ENCODE peak calls at places on chromosomes 1 and 21, in five cellular contexts. Q is lung, O is Panc1, G is prostate gland, V is NT2/D1. U is an unnamed sample. For H3K9me3 and H3K4me1, the result is how much of the 10 kb centered on the place peaks cover.

GRCh38 chr1:50347933-50348332 is 75.3 kb downstream of the DMRTA2 start:
- DNase-seq in Q (no peak), V (no peak), O (no peak), G (no peak), U (peak)

GRCh38 chr21:41630249-41630648 is 122.3 kb upstream of the TMPRSS2 start:
- DNase-seq in O (peak), Q (no peak), G (peak), V (no peak), U (no peak)

GRCh38 chr1:54781023-54781723 is 16.9 kb upstream of the PARS2 start:
- DNase-seq in V (no peak), O (no peak), Q (no peak), G (no peak), U (no peak)

GRCh38 chr1:234518876-234519275 is 39.9 kb upstream of the TARBP1 start:
- DNase-seq in V (no peak), Q (no peak), O (no peak), G (no peak), U (no peak)

GRCh38 chr1:225962440-225962975 is 21.5 kb upstream of the LEFTY2 start:
- DNase-seq in Q (no peak), G (no peak), O (no peak), V (peak), U (no peak)

GRCh38 chr1:178483251-178483957 is 13.4 kb downstream of the CLEC20A start:
- DNase-seq in O (no peak), G (no peak), V (no peak), Q (no peak), U (no peak)

GRCh38 chr1:153598309-153599172 is 14.4 kb downstream of the S100A16 start:
- DNase-seq in G (no peak), O (no peak), V (peak), Q (no peak), U (no peak)

GRCh38 chr1:51192213-51192843 is 43.7 kb upstream of the RNF11 start:
- DNase-seq in V (peak), Q (peak), G (peak), O (no peak), U (peak)

GRCh38 chr1:10415211-10415930 is 14.9 kb upstream of the CENPS start:
- DNase-seq in G (no peak), V (no peak), Q (peak), O (no peak), U (no peak)

GRCh38 chr1:12087797-12088314 is 24.8 kb downstream of the TNFRSF8 start:
- DNase-seq in Q (no peak), O (no peak), G (no peak), V (no peak), U (no peak)

GRCh38 chr21:37146320-37147225 is 73.5 kb downstream of the TTC3 start:
- DNase-seq in O (no peak), V (no peak), G (no peak), Q (no peak), U (no peak)

GRCh38 chr1:179813626-179814351 is 63.8 kb downstream of the TOR1AIP2 start:
- DNase-seq in V (no peak), O (no peak), Q (no peak), G (no peak), U (no peak)

GRCh38 chr1:35379317-35380000 is 111.0 kb downstream of the ZMYM4 start:
- DNase-seq in V (no peak), G (no peak), O (no peak), Q (no peak), U (no peak)

GRCh38 chr1:52602328-52603300 is at the start of gene GPX7:
- DNase-seq in V (peak), Q (peak), G (peak), O (no peak), U (peak)

GRCh38 chr1:230176871-230177411 is 109.9 kb downstream of the GALNT2 start:
- DNase-seq in Q (no peak), V (no peak), G (no peak), O (no peak), U (no peak)

GRCh38 chr1:41006942-41007865 is 14.3 kb downstream of the SLFNL1 start:
- DNase-seq in G (no peak), V (no peak), Q (no peak), O (no peak), U (no peak)

GRCh38 chr1:54803761-54804470 is 2.8 kb upstream of the TTC22 start:
- DNase-seq in Q (no peak), G (no peak), V (no peak), O (no peak), U (peak)

GRCh38 chr1:180169641-180170155 is 15.0 kb downstream of the QSOX1 start:
- DNase-seq in O (no peak), G (no peak), V (no peak), Q (no peak), U (no peak)

GRCh38 chr1:50237081-50237480 is 128.4 kb downstream of the ELAVL4 start:
- DNase-seq in V (no peak), O (no peak), G (no peak), Q (no peak), U (no peak)

GRCh38 chr1:93623875-93624274 is 57.8 kb downstream of the BCAR3 start:
- DNase-seq in G (no peak), Q (no peak), O (no peak), V (no peak), U (no peak)

GRCh38 chr1:84430519-84430918 is 32.2 kb downstream of the DNASE2B start:
- DNase-seq in O (no peak), V (no peak), G (no peak), Q (no peak), U (no peak)

GRCh38 chr1:24949331-24949881 is 19.3 kb upstream of the RUNX3 start:
- DNase-seq in O (no peak), V (no peak), G (no peak), Q (no peak), U (no peak)

GRCh38 chr1:88698140-88698539 is 14.1 kb downstream of the PKN2 start:
- DNase-seq in Q (no peak), O (no peak), V (no peak), G (no peak), U (no peak)

GRCh38 chr1:48203287-48203900 is 19.1 kb upstream of the SLC5A9 start:
- DNase-seq in O (peak), V (no peak), G (no peak), Q (no peak), U (peak)

GRCh38 chr1:15951341-15952153 is 24.4 kb downstream of the ZBTB17 start:
- DNase-seq in V (no peak), G (no peak), Q (no peak), O (no peak), U (peak)

GRCh38 chr1:64241069-64241468 is 37.6 kb downstream of the UBE2U start:
- DNase-seq in G (no peak), O (no peak), Q (no peak), V (no peak), U (no peak)

GRCh38 chr1:162697140-162697895 is 65.1 kb downstream of the DDR2 start:
- DNase-seq in V (no peak), O (no peak), G (no peak), Q (no peak), U (no peak)

GRCh38 chr1:10155087-10155712 is 55.2 kb upstream of the KIF1B start:
- DNase-seq in G (no peak), Q (no peak), V (no peak), O (no peak), U (no peak)

GRCh38 chr21:17769049-17769845 is 49.9 kb downstream of the C21orf91 start:
- DNase-seq in O (no peak), G (no peak), Q (no peak), V (no peak), U (no peak)

GRCh38 chr1:203992440-203992839 is 80.5 kb upstream of the SOX13 start:
- DNase-seq in O (no peak), V (no peak), Q (no peak), G (no peak), U (no peak)

GRCh38 chr1:213135572-213135971 is 84.5 kb downstream of the RPS6KC1 start:
- DNase-seq in V (no peak), Q (no peak), G (no peak), O (no peak), U (no peak)

GRCh38 chr1:39076127-39076798 is 50.1 kb downstream of the NDUFS5 start:
- DNase-seq in G (peak), V (no peak), Q (no peak), O (no peak), U (peak)

DNA sequence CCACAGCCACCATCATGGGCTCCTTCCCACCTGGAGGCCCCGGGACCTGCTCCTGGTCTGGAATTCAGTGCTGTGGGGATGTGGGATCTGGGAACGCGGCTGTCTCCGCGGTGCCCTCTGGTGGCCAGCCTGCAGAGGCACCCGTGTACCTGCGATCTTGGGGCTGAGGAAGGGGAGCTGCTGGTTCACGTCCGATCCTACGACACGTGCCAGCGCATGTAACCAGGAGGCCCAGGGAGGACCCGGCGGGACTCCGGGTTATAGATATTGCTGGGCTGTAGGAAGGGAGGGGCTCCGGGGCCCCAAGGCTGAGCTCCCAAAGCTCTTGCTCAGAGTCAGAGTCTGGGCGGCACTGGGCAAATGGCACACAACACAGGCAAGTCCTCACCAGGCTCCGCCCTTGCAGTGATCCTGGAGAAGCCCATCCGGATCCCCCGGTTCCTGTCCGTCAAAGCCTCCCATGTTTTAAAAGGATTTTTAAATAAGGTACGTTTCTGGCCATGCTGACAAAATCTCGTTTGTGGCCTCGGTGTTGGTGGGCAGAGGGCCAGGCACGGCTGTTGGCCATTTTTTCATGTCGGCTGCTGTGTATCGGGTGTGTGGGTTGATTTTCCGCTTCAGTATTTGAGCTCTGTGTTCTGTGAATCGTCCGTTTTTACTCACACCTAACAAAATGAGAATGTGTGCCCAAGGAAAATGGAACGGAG is 20.1 kb downstream of the FAAP20 start:
- DNase-seq in V (no peak), Q (no peak), O (peak), G (peak), U (peak)
- H3K4me3 ChIP-seq in V (no peak), Q (no peak), O (no peak), G (peak), U (no peak)

DNA sequence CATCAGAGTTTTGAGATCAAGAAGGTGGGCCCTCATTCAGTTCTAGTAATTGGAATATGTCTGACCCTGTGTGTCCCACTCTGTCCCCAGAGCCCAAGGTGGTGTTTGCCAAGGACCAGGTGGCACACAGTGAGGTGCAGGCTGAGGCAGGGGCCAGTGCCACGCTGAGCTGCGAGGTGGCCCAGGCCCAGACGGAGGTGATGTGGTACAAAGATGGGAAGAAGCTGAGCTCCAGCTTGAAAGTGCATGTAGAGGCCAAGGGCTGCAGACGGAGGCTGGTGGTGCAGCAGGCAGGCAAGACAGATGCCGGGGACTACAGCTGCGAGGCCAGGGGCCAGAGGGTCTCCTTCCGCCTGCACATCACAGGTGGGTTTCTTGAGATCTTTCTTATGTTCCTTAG is 35.2 kb downstream of the OBSCN start:
- DNase-seq in V (no peak), O (no peak), Q (no peak), G (no peak), U (no peak)
- H3K9me3 ChIP-seq in V (half or more), O (half or more), Q (under half), G (under half), U (under half)

DNA sequence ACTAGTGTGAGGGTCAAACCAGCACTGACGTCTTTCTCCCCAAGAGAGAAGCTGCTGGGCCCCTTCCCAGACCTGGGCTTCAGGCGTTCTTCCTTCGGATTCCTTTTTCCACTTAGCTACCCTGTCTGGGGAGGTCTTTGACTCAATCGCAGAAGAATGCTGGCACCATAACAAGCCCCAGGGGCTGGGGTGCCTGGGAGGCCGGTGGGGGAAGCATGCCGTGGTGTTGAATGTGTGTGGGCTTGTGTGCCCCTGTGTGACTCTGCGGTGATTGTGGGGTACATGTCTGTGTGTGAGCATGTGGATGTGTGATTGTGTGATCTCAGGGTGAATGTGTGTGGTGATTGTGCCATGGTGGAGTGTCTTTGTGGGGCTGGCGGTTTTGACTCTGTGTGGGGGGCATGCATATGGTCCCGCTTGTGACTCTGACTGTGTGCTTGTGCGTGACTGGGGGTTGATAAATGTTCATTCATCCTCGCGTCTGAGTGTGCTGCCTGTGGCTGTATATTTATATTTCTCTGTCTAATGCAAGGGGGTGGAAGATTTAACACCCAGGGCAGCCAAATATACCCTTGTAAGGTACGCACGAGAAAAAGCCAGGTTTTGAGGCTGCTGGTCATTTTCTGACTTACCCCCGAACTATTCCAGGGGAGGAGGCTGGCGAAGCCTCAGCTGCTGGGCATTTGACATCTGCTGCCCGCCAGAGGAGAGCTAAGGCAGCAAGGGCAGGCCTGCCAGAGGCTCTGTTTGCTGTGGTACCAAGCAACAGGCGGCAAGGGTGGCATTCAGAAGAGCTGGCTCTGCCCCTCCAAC is 1.1 kb upstream of the SYNC start:
- DNase-seq in G (no peak), Q (no peak), O (no peak), V (peak), U (no peak)
- H3K4me1 ChIP-seq in G (under half), Q (under half), O (under half), V (under half), U (under half)

GRCh38 chr1:13700521-13701273 is 709 bp downstream of the PRDM2 start:
- DNase-seq in G (peak), V (no peak), O (no peak), Q (peak), U (peak)

GRCh38 chr1:13701274-13701650 is 1.3 kb downstream of the PRDM2 start:
- DNase-seq in V (no peak), G (no peak), O (no peak), Q (no peak), U (no peak)

GRCh38 chr1:13703558-13704485 is 3.8 kb downstream of the PRDM2 start:
- DNase-seq in V (no peak), Q (no peak), G (no peak), O (no peak), U (no peak)

GRCh38 chr1:13703128-13703513 is 3.1 kb downstream of the PRDM2 start:
- DNase-seq in G (no peak), O (no peak), Q (no peak), V (no peak), U (no peak)

DNA sequence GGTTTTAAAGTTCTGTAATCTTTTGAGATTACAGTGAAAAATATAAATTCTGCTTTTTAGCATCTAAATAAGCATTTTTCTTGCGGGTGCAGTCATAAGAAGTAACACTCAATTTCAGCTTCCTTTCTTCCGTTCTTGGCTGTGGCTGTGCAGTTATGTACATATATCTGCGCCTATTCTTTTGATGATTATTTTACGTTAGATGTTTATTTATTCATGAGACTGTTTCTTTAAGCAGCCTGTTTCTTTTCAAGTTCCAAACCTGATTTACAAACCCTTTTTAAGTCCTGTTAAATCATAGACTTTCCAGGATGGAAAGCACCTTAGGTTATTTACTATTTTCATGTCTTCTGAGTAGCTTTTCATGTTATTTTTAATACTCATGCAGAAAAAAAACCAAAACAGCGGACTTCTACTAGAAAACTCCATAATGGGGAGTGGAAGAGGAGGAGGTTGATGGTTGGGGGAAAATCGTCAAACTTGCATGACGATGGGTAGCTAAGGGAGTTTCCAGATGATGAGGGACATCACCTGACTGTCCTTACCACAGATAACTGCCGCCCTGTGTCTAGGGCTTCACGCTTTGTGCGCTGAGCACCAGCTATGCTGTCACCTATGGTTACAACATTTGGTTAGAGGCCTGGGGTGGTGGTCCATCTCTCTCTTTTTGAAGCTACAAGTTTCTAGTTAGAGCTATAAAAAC is 2.6 kb downstream of the PRDM2 start:
- DNase-seq in Q (no peak), V (no peak), O (no peak), G (no peak), U (no peak)
- H3K4me3 ChIP-seq in Q (no peak), V (no peak), O (no peak), G (no peak), U (no peak)

DNA sequence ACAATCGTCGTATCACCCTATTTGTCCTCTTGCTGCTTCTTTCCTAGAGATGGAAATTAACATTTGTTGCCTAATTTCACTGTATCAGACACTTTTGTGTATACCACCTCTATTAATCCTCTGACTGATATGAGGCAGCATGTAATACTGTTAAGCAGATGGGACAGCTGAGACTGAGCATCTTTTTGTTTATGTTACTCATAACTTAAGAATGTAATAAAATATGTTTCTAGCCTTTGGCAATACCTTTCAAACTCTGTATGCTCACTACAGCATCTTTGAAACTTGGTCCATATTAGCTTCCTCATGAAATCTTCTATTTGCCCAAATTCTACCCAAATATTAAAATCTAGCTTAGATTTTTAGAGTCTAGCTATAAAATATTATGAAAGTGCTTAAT is 2.3 kb downstream of the OR14K1 start:
- DNase-seq in O (no peak), V (no peak), Q (no peak), G (no peak), U (no peak)
- H3K9me3 ChIP-seq in O (under half), V (under half), Q (under half), G (under half), U (under half)

GRCh38 chr1:111513410-111514020 is 10.1 kb upstream of the ADORA3 start:
- DNase-seq in G (no peak), O (no peak), V (no peak), Q (no peak), U (peak)
- H3K4me1 ChIP-seq in G (under half), O (under half), V (under half), Q (under half), U (under half)

GRCh38 chr1:202348005-202348508 is 442 bp upstream of the PPP1R12B start:
- DNase-seq in O (no peak), V (no peak), G (no peak), Q (no peak), U (no peak)
- H3K4me3 ChIP-seq in O (peak), V (no peak), G (no peak), Q (no peak), U (no peak)

GRCh38 chr1:2933431-2934172 is 87.7 kb upstream of the ACTRT2 start:
- DNase-seq in Q (no peak), O (no peak), V (no peak), G (no peak), U (no peak)

GRCh38 chr1:2935184-2935583 is 86.1 kb upstream of the ACTRT2 start:
- DNase-seq in V (no peak), O (no peak), Q (no peak), G (no peak), U (no peak)

GRCh38 chr1:2934173-2934540 is 87.1 kb upstream of the ACTRT2 start:
- DNase-seq in G (no peak), O (no peak), Q (no peak), V (no peak), U (no peak)

GRCh38 chr1:2935766-2936390 is 85.4 kb upstream of the ACTRT2 start:
- DNase-seq in V (no peak), O (no peak), Q (no peak), G (no peak), U (no peak)

DNA sequence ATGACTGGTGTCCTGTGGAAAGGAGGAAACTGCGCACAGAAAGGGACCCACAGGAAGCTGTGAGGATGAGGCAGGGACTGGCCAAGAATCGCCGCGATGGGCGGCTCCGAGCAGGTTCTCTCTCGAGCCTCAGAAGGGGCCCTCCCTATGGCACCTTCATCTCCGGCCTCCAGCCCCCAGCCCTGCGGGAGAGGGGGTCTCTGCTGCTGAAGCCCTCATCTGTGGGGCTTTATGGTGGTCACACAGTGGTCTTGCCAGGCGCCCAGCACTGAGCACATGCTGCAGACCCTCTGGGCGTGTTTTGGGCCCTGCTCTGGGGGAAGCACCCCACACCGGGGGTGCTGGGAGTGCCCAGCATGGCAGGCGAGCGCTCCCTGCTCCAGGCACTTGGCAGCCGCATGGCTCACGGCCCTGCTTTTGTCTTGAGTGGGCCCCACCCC is 86.6 kb upstream of the ACTRT2 start:
- DNase-seq in V (no peak), G (no peak), Q (no peak), O (no peak), U (no peak)
- H3K9me3 ChIP-seq in V (under half), G (under half), Q (under half), O (under half), U (under half)

GRCh38 chr21:26124896-26125295 is 45.7 kb downstream of the APP start:
- DNase-seq in Q (no peak), V (no peak), O (no peak), G (no peak), U (no peak)
- H3K4me1 ChIP-seq in Q (under half), V (under half), O (under half), G (under half), U (under half)